ENCODE peak calls at places on chromosomes 4 and X, in eight cellular contexts. B is esophagus squamous epithelium, A is neuronal stem cell, E is tibial nerve, F is ovary, G is heart right ventricle, R is neural progenitor cell, H is heart left ventricle. S is an unnamed sample.

GRCh38 chr4:116361782-116362181 is 723.6 kb downstream of the TRAM1L1 start:
- DNase-seq in A (no peak), F (no peak), R (no peak), B (no peak), G (no peak), H (no peak), E (no peak), S (no peak)

GRCh38 chr4:5708171-5708828 is at the start of gene EVC2:
- DNase-seq in B (no peak), R (peak; percentile 71), F (peak; percentile 87), H (peak; percentile 77), G (peak; percentile 78), A (peak; percentile 44), E (peak; percentile 53), S (peak; percentile 67)

GRCh38 chr4:32884198-32884597 is 2164.0 kb downstream of the PCDH7 start:
- DNase-seq in G (no peak), E (no peak), F (no peak), A (no peak), R (no peak), B (no peak), H (no peak), S (no peak)

GRCh38 chrX:143781103-143781502 is 60.6 kb upstream of the SPANXN2 start:
- DNase-seq in B (no peak), H (no peak), F (no peak), G (no peak), E (no peak), R (no peak), A (no peak), S (no peak)

GRCh38 chr4:17781072-17781830 is at the start of gene FAM184B:
- DNase-seq in F (no peak), E (no peak), A (peak; percentile 30), R (peak; percentile 49), B (no peak), H (no peak), G (peak; percentile 10), S (no peak)

GRCh38 chr4:7532043-7532442 is 97.3 kb upstream of the PSAPL1 start:
- DNase-seq in H (no peak), F (no peak), B (no peak), R (no peak), G (no peak), A (no peak), E (no peak), S (no peak)

GRCh38 chr4:122674371-122674770 is 53.5 kb upstream of the IL21 start:
- DNase-seq in H (no peak), A (no peak), B (no peak), G (no peak), R (no peak), E (no peak), F (no peak), S (no peak)

GRCh38 chrX:38036471-38036870 is 30.1 kb downstream of the SYTL5 start:
- DNase-seq in R (no peak), G (no peak), A (no peak), B (no peak), E (no peak), H (no peak), F (no peak), S (no peak)

GRCh38 chr4:109764376-109764775 is 34.5 kb upstream of the PLA2G12A start:
- DNase-seq in H (no peak), A (no peak), G (peak; percentile 13), E (no peak), R (no peak), F (peak; percentile 24), B (no peak), S (no peak)

GRCh38 chr4:88738146-88738545 is 40.5 kb upstream of the NAP1L5 start:
- DNase-seq in G (no peak), F (no peak), B (no peak), H (no peak), R (no peak), A (no peak), E (no peak), S (no peak)

GRCh38 chr4:128322986-128323385 is 35.4 kb upstream of the PGRMC2 start:
- DNase-seq in H (no peak), F (no peak), A (no peak), G (no peak), R (no peak), E (no peak), B (no peak), S (no peak)

GRCh38 chr4:23878912-23879732 is 10.7 kb downstream of the PPARGC1A start:
- DNase-seq in G (no peak), B (no peak), A (no peak), F (no peak), E (no peak), H (no peak), R (no peak), S (no peak)

GRCh38 chrX:111868726-111869638 is 7.0 kb upstream of the TRPC5OS start:
- DNase-seq in B (no peak), A (peak; percentile 11), E (no peak), F (no peak), R (peak; percentile 66), H (no peak), G (no peak), S (no peak)

GRCh38 chrX:103586314-103586646 is 965 bp downstream of the TCEAL4 start:
- DNase-seq in B (no peak), A (no peak), R (no peak), E (no peak), G (no peak), H (peak; percentile 8), F (peak; percentile 45), S (no peak)

GRCh38 chr4:61202638-61203495 is 2.7 kb downstream of the ADGRL3 start:
- DNase-seq in F (no peak), A (peak; percentile 29), G (no peak), R (peak; percentile 60), E (no peak), H (no peak), B (no peak), S (no peak)

GRCh38 chrX:47595701-47596655 is 13.7 kb downstream of the TIMP1 start:
- DNase-seq in A (no peak), R (no peak), F (no peak), H (no peak), G (no peak), B (no peak), E (no peak), S (no peak)

GRCh38 chrX:87299563-87300160 is 217.9 kb upstream of the KLHL4 start:
- DNase-seq in F (no peak), R (peak; percentile 19), H (no peak), B (no peak), G (no peak), E (no peak), A (peak; percentile 1), S (no peak)

GRCh38 chr4:152640058-152640921 is 39.5 kb downstream of the TMEM154 start:
- DNase-seq in G (no peak), H (no peak), E (no peak), A (no peak), R (peak; percentile 19), B (no peak), F (peak; percentile 21), S (no peak)

GRCh38 chrX:22105231-22105630 is 73.1 kb downstream of the PHEX start:
- DNase-seq in H (no peak), F (no peak), R (no peak), A (no peak), E (no peak), G (no peak), B (no peak), S (no peak)

GRCh38 chrX:68895339-68896250 is 66.8 kb downstream of the EFNB1 start:
- DNase-seq in G (peak; percentile 36), B (no peak), E (peak; percentile 18), A (no peak), H (peak; percentile 40), R (no peak), F (peak; percentile 42), S (no peak)

GRCh38 chr4:708631-708933 is 3.0 kb downstream of the PCGF3 start:
- DNase-seq in H (no peak), F (no peak), B (no peak), E (no peak), R (no peak), A (no peak), G (no peak), S (no peak)
- H3K4me3 ChIP-seq in H (no peak overlapping the region), F (no peak overlapping the region), B (peak overlapping the region; percentile 6), E (no peak overlapping the region), R (peak overlapping the region; percentile 6), A (no peak overlapping the region), G (no peak overlapping the region), S (no peak overlapping the region)

GRCh38 chrX:45801554-45801953 is 600.9 kb upstream of the DIPK2B start:
- DNase-seq in E (no peak), A (no peak), R (peak; percentile 13), B (no peak), H (no peak), F (no peak), G (no peak), S (no peak)
- H3K4me1 ChIP-seq in E (peaks cover 4% of the 10 kb centered on the region), A (no peaks in the 10 kb centered on the region), R (no peaks in the 10 kb centered on the region), B (peaks cover 60% of the 10 kb centered on the region), H (no peaks in the 10 kb centered on the region), F (peaks cover 4% of the 10 kb centered on the region), G (no peaks in the 10 kb centered on the region), S (no peaks in the 10 kb centered on the region)

GRCh38 chrX:63566856-63567255 is 215.7 kb upstream of the SPIN4 start:
- DNase-seq in B (no peak), H (no peak), G (no peak), E (no peak), R (no peak), A (no peak), F (no peak), S (no peak)

GRCh38 chrX:63560601-63561218 is 209.6 kb upstream of the SPIN4 start:
- DNase-seq in H (peak; percentile 57), A (peak; percentile 53), E (peak; percentile 12), B (no peak), F (peak; percentile 44), G (peak; percentile 22), R (peak; percentile 82), S (peak; percentile 67)

DNA sequence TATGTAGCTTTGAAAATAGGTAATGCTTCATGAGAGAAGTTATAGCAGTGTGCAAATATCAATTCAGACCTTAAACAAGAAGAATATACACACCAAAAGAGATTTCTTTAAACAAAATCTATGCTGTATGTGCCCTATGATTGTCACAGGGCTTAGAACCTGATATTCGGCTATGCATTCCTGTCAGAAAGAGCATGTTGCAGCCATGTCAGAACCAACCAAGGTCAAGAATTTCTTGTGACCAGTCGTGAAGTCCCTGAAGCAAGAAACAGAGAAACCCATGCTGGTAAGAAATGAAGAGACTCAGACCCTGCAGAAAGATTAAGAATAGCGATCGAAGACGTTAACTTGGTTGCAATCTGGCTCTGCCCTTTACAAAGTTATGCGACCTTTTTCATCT is 210.3 kb upstream of the SPIN4 start:
- DNase-seq in B (no peak), A (no peak), H (no peak), G (no peak), F (no peak), R (no peak), E (no peak), S (no peak)
- H3K4me3 ChIP-seq in B (peak overlapping the region; percentile 74), A (peak overlapping the region; percentile 89), H (peak overlapping the region; percentile 9), G (peak overlapping the region; percentile 65), F (peak overlapping the region; percentile 38), R (peak overlapping the region; percentile 70), E (peak overlapping the region; percentile 58), S (no peak overlapping the region)

DNA sequence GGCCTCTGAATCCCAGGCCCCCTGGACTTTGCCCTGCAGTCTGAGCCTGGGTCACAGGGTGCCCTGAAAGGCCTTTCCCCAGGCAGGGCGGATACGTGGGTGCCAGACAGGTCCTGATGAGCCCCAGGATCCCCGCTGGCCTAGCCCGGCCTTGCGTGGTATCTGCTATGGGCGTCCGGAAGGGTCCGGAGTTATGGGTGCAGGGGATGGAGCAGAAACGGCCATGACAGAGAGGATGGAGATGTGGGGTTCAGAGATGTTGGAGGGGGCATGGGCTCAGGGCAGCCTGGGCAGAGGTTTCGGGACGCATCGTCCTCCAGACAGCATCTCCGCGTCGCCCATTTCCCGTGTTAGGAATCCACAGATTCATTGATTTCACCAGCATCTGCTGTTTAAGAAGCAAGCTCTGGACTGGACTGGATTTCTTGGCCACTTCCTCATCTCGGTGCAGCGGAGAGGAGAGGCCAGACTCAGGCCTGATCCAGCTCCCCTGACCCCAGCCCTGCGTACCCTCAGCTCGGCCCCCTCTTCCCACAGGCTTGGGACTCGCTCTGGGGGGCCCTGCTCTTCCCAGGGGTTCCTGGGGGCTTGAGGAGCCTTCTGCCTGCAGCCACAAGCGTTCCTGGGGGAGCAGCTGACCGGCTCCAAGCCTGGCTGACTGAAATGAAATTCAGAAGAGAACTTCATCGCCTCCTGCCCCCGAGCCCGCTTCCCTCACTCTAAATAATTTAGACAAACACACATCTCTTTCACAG is 86.9 kb upstream of the ADRA2C start:
- DNase-seq in F (no peak), H (no peak), R (no peak), G (no peak), E (no peak), A (no peak), B (no peak), S (no peak)
- H3K4me1 ChIP-seq in F (no peaks in the 10 kb centered on the region), H (no peaks in the 10 kb centered on the region), R (no peaks in the 10 kb centered on the region), G (no peaks in the 10 kb centered on the region), E (no peaks in the 10 kb centered on the region), A (no peaks in the 10 kb centered on the region), B (no peaks in the 10 kb centered on the region), S (peaks cover 6% of the 10 kb centered on the region)

S was measured in lung.